ENCODE peak calls at places on chromosomes 5 and 9, in seven cellular contexts. I is H1, Z is spleen, W is stomach, H is HCT116, B is sigmoid colon, V is prostate gland. X is an unnamed sample.

GRCh38 chr9:129177443-129177790 is 644 bp downstream of the IER5L start:
- DNase-seq in I (no peak), Z (no peak), W (no peak), H (no peak), B (no peak), V (no peak), X (no peak)

GRCh38 chr9:79985276-79985675 is 413.5 kb downstream of the TLE4 start:
- DNase-seq in I (no peak), Z (no peak), W (no peak), H (no peak), B (no peak), V (no peak), X (no peak)

GRCh38 chr9:132025766-132026165 is 53.9 kb downstream of the MED27 start:
- DNase-seq in I (no peak), Z (no peak), W (no peak), H (no peak), B (no peak), V (no peak), X (no peak)

GRCh38 chr5:170557314-170557713 is 53.5 kb downstream of the KCNIP1 start:
- DNase-seq in I (no peak), Z (no peak), W (no peak), H (no peak), B (no peak), V (no peak), X (no peak)

GRCh38 chr9:22469928-22470544 is 23.4 kb downstream of the DMRTA1 start:
- DNase-seq in I (no peak), Z (no peak), W (no peak), H (peak; percentile 26), B (no peak), V (peak; percentile 13), X (peak; percentile 8)

GRCh38 chr9:118761016-118761790 is 608.0 kb downstream of the BRINP1 start:
- DNase-seq in I (no peak), Z (no peak), W (no peak), H (no peak), B (no peak), V (no peak), X (no peak)

GRCh38 chr5:135859656-135860055 is 25.2 kb downstream of the SLC25A48 start:
- DNase-seq in I (no peak), Z (no peak), W (no peak), H (no peak), B (no peak), V (no peak), X (no peak)

GRCh38 chr5:110590187-110590586 is 136.3 kb downstream of the TMEM232 start:
- DNase-seq in I (no peak), Z (no peak), W (no peak), H (peak; percentile 2), B (no peak), V (no peak), X (no peak)

GRCh38 chr9:118637681-118638080 is 731.6 kb downstream of the BRINP1 start:
- DNase-seq in I (no peak), Z (no peak), W (no peak), H (no peak), B (no peak), V (no peak), X (no peak)

GRCh38 chr5:74143151-74143550 is 497.4 kb downstream of the ENC1 start:
- DNase-seq in I (no peak), Z (no peak), W (no peak), H (no peak), B (no peak), V (no peak), X (no peak)

GRCh38 chr9:134730011-134730760 is 88.6 kb downstream of the COL5A1 start:
- DNase-seq in I (no peak), Z (no peak), W (peak; percentile 35), H (no peak), B (peak; percentile 90), V (no peak), X (peak; percentile 30)

GRCh38 chr5:76901522-76901921 is 51.3 kb upstream of the CRHBP start:
- DNase-seq in I (no peak), Z (no peak), W (no peak), H (no peak), B (no peak), V (no peak), X (no peak)

GRCh38 chr5:87081511-87082372 is 185.9 kb upstream of the RASA1 start:
- DNase-seq in I (no peak), Z (no peak), W (peak; percentile 35), H (no peak), B (no peak), V (no peak), X (peak; percentile 58)

GRCh38 chr5:87499478-87500410 is 87.0 kb upstream of the CCNH start:
- DNase-seq in I (no peak), Z (peak; percentile 68), W (no peak), H (no peak), B (no peak), V (no peak), X (no peak)

GRCh38 chr9:130149031-130149430 is 23.2 kb upstream of the NCS1 start:
- DNase-seq in I (no peak), Z (no peak), W (no peak), H (no peak), B (no peak), V (no peak), X (no peak)

GRCh38 chr5:132748522-132749000 is 1.3 kb downstream of the CCNI2 start:
- DNase-seq in I (no peak), Z (no peak), W (no peak), H (no peak), B (no peak), V (no peak), X (no peak)

GRCh38 chr9:116391306-116391900 is 237.8 kb downstream of the PAPPA start:
- DNase-seq in I (no peak), Z (no peak), W (no peak), H (no peak), B (no peak), V (no peak), X (no peak)

GRCh38 chr9:80175286-80175906 is 603.6 kb downstream of the TLE4 start:
- DNase-seq in I (no peak), Z (no peak), W (peak; percentile 39), H (peak; percentile 7), B (no peak), V (no peak), X (peak; percentile 9)

GRCh38 chr5:66209350-66209749 is 65.2 kb downstream of the SREK1 start:
- DNase-seq in I (no peak), Z (no peak), W (no peak), H (peak; percentile 75), B (no peak), V (no peak), X (no peak)

GRCh38 chr9:34628656-34629491 is at the start of gene ARID3C:
- DNase-seq in I (no peak), Z (no peak), W (peak; percentile 61), H (no peak), B (no peak), V (no peak), X (peak; percentile 55)

GRCh38 chr9:6566409-6567139 is 79.0 kb downstream of the GLDC start:
- DNase-seq in I (peak; percentile 2), Z (no peak), W (no peak), H (peak; percentile 95), B (no peak), V (no peak), X (no peak)

GRCh38 chr9:93324191-93324834 is 127.2 kb upstream of the FAM120A start:
- DNase-seq in I (no peak), Z (no peak), W (no peak), H (no peak), B (no peak), V (no peak), X (no peak)

GRCh38 chr9:75372499-75373268 is 284.4 kb downstream of the OSTF1 start:
- DNase-seq in I (no peak), Z (no peak), W (no peak), H (no peak), B (no peak), V (no peak), X (no peak)

DNA sequence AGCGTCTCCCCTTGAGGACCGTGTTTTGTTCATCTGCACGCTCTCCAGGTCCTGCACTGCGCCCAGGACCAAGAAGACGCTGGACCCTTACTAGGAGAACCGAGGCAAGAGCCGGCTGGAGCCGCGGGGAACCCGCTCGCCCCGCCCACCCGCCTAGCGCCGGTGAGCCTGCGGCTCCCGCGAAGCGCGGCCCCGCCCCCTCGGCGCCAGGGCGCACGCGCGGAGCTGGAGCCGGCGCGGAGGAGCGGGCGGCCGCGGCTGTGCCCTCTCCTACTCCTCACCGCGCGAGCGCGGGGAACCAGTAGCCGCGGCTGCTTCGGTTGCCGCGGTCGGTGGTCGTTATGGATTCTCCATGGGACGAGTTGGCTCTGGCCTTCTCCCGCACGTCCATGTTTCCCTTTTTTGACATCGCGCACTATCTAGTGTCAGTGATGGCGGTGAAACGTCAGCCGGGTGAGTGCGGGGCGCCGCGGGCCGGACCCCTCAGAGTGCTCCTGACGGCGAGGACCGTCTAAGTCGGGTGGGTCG is at the start of gene TMEM38B:
- DNase-seq in I (peak; percentile 38), Z (peak; percentile 95), W (peak; percentile 86), H (peak; percentile 48), B (peak; percentile 86), V (peak; percentile 76), X (peak; percentile 88)
- TF ChIP-seq POLR2A in I (peak; percentile 47), Z (no peak), W (no peak), H (peak; percentile 78), B (no peak), V (peak; percentile 78), X (peak; percentile 13)

DNA sequence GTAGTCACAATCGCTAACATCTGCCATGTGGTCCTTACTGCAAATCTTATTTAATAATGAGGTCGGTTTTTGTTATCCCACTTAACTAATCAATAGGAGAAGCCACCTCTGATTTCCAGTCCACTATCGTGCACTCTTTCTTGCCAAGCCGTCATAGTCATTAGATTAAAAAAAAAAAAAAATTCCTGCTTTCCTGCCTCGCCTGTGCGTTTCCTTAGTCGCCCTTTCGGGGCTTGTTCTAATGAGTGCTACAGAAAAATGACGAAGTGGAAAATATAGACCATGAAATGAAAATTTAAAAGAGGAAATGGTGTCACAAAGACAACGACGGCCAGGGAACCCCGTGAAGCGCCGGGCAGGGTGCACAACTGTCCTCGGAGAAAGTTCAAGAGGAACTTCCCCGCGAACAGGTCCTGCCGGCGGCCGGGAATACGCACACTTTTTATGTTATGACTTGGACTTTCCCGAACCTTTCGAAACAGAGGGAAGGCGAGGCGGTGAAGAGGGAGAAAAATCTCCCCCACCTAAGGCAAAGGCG is 312 bp upstream of the RUFY1 start:
- DNase-seq in I (no peak), Z (peak; percentile 93), W (no peak), H (no peak), B (no peak), V (no peak), X (no peak)
- TF ChIP-seq POLR2AphosphoS5 in I (no peak), Z (no peak), W (no peak), H (no peak), B (no peak), V (peak; percentile 21), X (no peak)

DNA sequence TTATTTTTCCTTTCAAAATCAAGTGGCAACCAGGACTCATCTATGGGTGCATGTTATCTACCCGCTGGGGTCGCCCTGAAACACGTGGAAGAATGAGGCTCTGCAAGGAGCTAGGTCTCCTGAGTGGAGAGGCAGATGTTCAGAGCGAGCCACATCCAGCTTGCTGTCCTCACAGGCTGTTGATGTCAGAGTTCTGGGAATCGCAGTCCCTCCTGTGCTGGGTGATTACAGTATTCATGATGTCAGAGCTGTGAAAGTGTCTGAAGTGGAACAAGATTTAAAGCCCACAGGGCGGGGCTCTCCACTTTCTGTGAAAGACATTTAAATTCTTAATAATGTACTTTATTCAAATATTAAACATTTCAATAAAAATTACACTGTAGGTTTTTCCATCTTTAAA is 24.4 kb upstream of the LMX1B start:
- DNase-seq in I (no peak), Z (no peak), W (no peak), H (no peak), B (no peak), V (no peak), X (no peak)
- H3K4me1 ChIP-seq in I (no peaks in the 10 kb centered on the region), Z (no peaks in the 10 kb centered on the region), W (peaks cover 12% of the 10 kb centered on the region), H (no peaks in the 10 kb centered on the region), B (peaks cover 22% of the 10 kb centered on the region), V (no peaks in the 10 kb centered on the region), X (no peaks in the 10 kb centered on the region)

GRCh38 chr9:97938081-97938644 is at the start of gene HEMGN:
- DNase-seq in I (no peak), Z (no peak), W (no peak), H (no peak), B (no peak), V (no peak), X (peak; percentile 17)
- TF ChIP-seq POLR2A in I (no peak), Z (no peak), W (no peak), H (no peak), B (no peak), V (no peak), X (no peak)

X was measured in transverse colon.